ENCODE peak calls at places on chromosomes 11 and 22, in nine cellular contexts. M, K, C, D, J, H, B, F and Q are unnamed samples.

GRCh38 chr11:45388472-45388871 is 102.3 kb upstream of the SYT13 start:
- DNase-seq in B (no peak), D (no peak), K (no peak), M (no peak), F (no peak), H (no peak), J (peak; percentile 68), C (peak; percentile 25), Q (no peak)

GRCh38 chr22:39954584-39955055 is 5.6 kb upstream of the TMA7B start:
- DNase-seq in C (peak; percentile 88), H (peak; percentile 79), J (peak; percentile 96), K (no peak), F (no peak), M (no peak), B (no peak), D (no peak), Q (no peak)

GRCh38 chr11:80914311-80914710 is 1473.5 kb upstream of the TENM4 start:
- DNase-seq in K (no peak), F (no peak), C (no peak), M (no peak), H (no peak), D (no peak), B (no peak), J (no peak), Q (no peak)

GRCh38 chr11:72015511-72016061 is 16.9 kb downstream of the IL18BP start:
- DNase-seq in C (peak; percentile 39), D (no peak), B (peak; percentile 59), K (no peak), H (no peak), M (no peak), F (no peak), J (peak; percentile 47), Q (no peak)

GRCh38 chr11:92211576-92212167 is 12.9 kb upstream of the FAT3 start:
- DNase-seq in H (peak; percentile 7), K (peak; percentile 55), B (no peak), F (no peak), M (no peak), D (no peak), C (peak; percentile 49), J (peak; percentile 33), Q (no peak)

GRCh38 chr11:24082241-24082640 is 414.6 kb upstream of the LUZP2 start:
- DNase-seq in M (no peak), J (no peak), K (no peak), B (no peak), C (no peak), D (no peak), F (no peak), H (no peak), Q (no peak)

GRCh38 chr11:73381589-73381988 is 5.4 kb downstream of the RELT start:
- DNase-seq in M (no peak), C (no peak), J (no peak), K (no peak), H (no peak), F (no peak), B (no peak), D (no peak), Q (no peak)

GRCh38 chr11:61955416-61956135 is 5.4 kb downstream of the BEST1 start:
- DNase-seq in M (no peak), H (no peak), D (no peak), B (no peak), F (no peak), C (peak; percentile 31), K (no peak), J (peak; percentile 45), Q (no peak)

GRCh38 chr11:104531075-104531474 is 367.1 kb upstream of the PDGFD start:
- DNase-seq in K (no peak), M (no peak), F (no peak), J (no peak), B (peak; percentile 3), H (no peak), D (no peak), C (no peak), Q (no peak)

GRCh38 chr11:2573240-2574042 is 126.4 kb downstream of the KCNQ1OT1 start:
- DNase-seq in D (no peak), C (no peak), F (no peak), K (no peak), H (no peak), M (no peak), B (no peak), J (no peak), Q (no peak)

GRCh38 chr11:69398529-69399492 is 82.7 kb upstream of the LINC01488 start:
- DNase-seq in F (no peak), C (peak; percentile 91), D (no peak), K (no peak), J (no peak), H (no peak), B (no peak), M (no peak), Q (no peak)

GRCh38 chr11:62399172-62399867 is 19.5 kb upstream of the SCGB1A1 start:
- DNase-seq in D (no peak), C (peak; percentile 8), B (no peak), M (no peak), F (no peak), J (peak; percentile 50), K (no peak), H (peak; percentile 63), Q (peak; percentile 53)

GRCh38 chr11:57506522-57506921 is 9.0 kb downstream of the SLC43A1 start:
- DNase-seq in K (no peak), B (no peak), F (no peak), M (no peak), H (no peak), D (no peak), C (no peak), J (no peak), Q (no peak)

GRCh38 chr11:84003181-84003580 is 717.0 kb upstream of the CCDC90B start:
- DNase-seq in M (no peak), C (no peak), J (no peak), D (no peak), B (no peak), K (no peak), H (no peak), F (no peak), Q (no peak)

GRCh38 chr11:121534131-121535093 is 81.6 kb upstream of the SORL1-AS1 start:
- DNase-seq in D (no peak), C (peak; percentile 55), H (no peak), J (peak; percentile 46), B (no peak), M (no peak), F (no peak), K (peak; percentile 56), Q (no peak)

GRCh38 chr11:102367364-102367763 is 20.4 kb downstream of the BIRC2 start:
- DNase-seq in J (peak; percentile 52), C (no peak), F (no peak), H (no peak), M (peak; percentile 38), D (no peak), B (peak; percentile 58), K (no peak), Q (no peak)

GRCh38 chr11:94932503-94932902 is 40.9 kb downstream of the CWC15 start:
- DNase-seq in H (no peak), B (no peak), F (no peak), C (no peak), J (no peak), D (no peak), K (no peak), M (no peak), Q (no peak)

GRCh38 chr22:33678523-33678922 is 241.8 kb downstream of the LARGE1 start:
- DNase-seq in H (no peak), J (no peak), F (no peak), B (no peak), M (no peak), D (no peak), K (no peak), C (no peak), Q (no peak)

GRCh38 chr11:129817282-129818051 is 1.8 kb downstream of the TMEM45B start:
- DNase-seq in H (no peak), J (no peak), D (no peak), K (no peak), M (no peak), C (no peak), B (no peak), F (no peak), Q (no peak)

GRCh38 chr11:12455938-12456337 is 78.6 kb downstream of the PARVA start:
- DNase-seq in C (peak; percentile 50), D (no peak), H (no peak), J (peak; percentile 48), K (no peak), M (no peak), B (no peak), F (no peak), Q (no peak)

GRCh38 chr22:42716649-42717127 is 4.0 kb downstream of the A4GALT start:
- DNase-seq in J (no peak), B (no peak), H (no peak), M (no peak), D (no peak), C (no peak), F (no peak), K (no peak), Q (no peak)

GRCh38 chr11:129972596-129972995 is 30.0 kb downstream of the PRDM10 start:
- DNase-seq in C (peak; percentile 9), H (no peak), D (no peak), M (no peak), J (no peak), B (no peak), F (no peak), K (no peak), Q (no peak)